ENCODE peak calls at places on chromosomes 1 and 21, in five cellular contexts. One of them, this sample, is unnamed.

GRCh38 chr1:226588484-226588883 is 39.9 kb downstream of the STUM start:
- DNase-seq in KG1: no peak
- DNase-seq in HS-27A: no peak
- DNase-seq in frontal cortex: no peak
- DNase-seq in CD8-positive, alpha-beta T cell: no peak
- DNase-seq in this sample: no peak

GRCh38 chr1:9320520-9321479 is 28.1 kb downstream of the SPSB1 start:
- DNase-seq in KG1: no peak
- DNase-seq in HS-27A: no peak
- DNase-seq in frontal cortex: no peak
- DNase-seq in CD8-positive, alpha-beta T cell: no peak
- DNase-seq in this sample: no peak

GRCh38 chr1:39250460-39251240 is 46.2 kb downstream of the MACF1 start:
- DNase-seq in KG1: no peak
- DNase-seq in HS-27A: no peak
- DNase-seq in frontal cortex: no peak
- DNase-seq in CD8-positive, alpha-beta T cell: no peak
- DNase-seq in this sample: no peak

GRCh38 chr1:210883821-210884220 is 250.1 kb downstream of the KCNH1 start:
- DNase-seq in KG1: no peak
- DNase-seq in HS-27A: peak
- DNase-seq in frontal cortex: no peak
- DNase-seq in CD8-positive, alpha-beta T cell: no peak
- DNase-seq in this sample: no peak

GRCh38 chr1:15747378-15747777 is 5.1 kb downstream of the TMEM82 start:
- DNase-seq in KG1: no peak
- DNase-seq in HS-27A: no peak
- DNase-seq in frontal cortex: no peak
- DNase-seq in CD8-positive, alpha-beta T cell: no peak
- DNase-seq in this sample: no peak

GRCh38 chr21:41137401-41137800 is 30.6 kb upstream of the BACE2 start:
- DNase-seq in KG1: no peak
- DNase-seq in HS-27A: no peak
- DNase-seq in frontal cortex: no peak
- DNase-seq in CD8-positive, alpha-beta T cell: no peak
- DNase-seq in this sample: no peak

GRCh38 chr1:233233508-233234040 is 62.0 kb downstream of the PCNX2 start:
- DNase-seq in KG1: no peak
- DNase-seq in HS-27A: no peak
- DNase-seq in frontal cortex: no peak
- DNase-seq in CD8-positive, alpha-beta T cell: no peak
- DNase-seq in this sample: no peak

GRCh38 chr1:9785406-9785805 is 38.4 kb downstream of the CLSTN1 start:
- DNase-seq in KG1: no peak
- DNase-seq in HS-27A: no peak
- DNase-seq in frontal cortex: no peak
- DNase-seq in CD8-positive, alpha-beta T cell: no peak
- DNase-seq in this sample: no peak

GRCh38 chr1:16442941-16443340 is 2.4 kb downstream of the NECAP2 start:
- DNase-seq in KG1: no peak
- DNase-seq in HS-27A: no peak
- DNase-seq in frontal cortex: no peak
- DNase-seq in CD8-positive, alpha-beta T cell: no peak
- DNase-seq in this sample: no peak

GRCh38 chr1:183881387-183882084 is 76.6 kb downstream of the RGL1 start:
- DNase-seq in KG1: no peak
- DNase-seq in HS-27A: peak
- DNase-seq in frontal cortex: no peak
- DNase-seq in CD8-positive, alpha-beta T cell: no peak
- DNase-seq in this sample: peak

GRCh38 chr1:211577826-211578639 is 928 bp downstream of the SLC30A1 start:
- DNase-seq in KG1: no peak
- DNase-seq in HS-27A: no peak
- DNase-seq in frontal cortex: peak
- DNase-seq in CD8-positive, alpha-beta T cell: peak
- DNase-seq in this sample: peak

GRCh38 chr1:203327684-203328457 is 22.6 kb downstream of the BTG2 start:
- DNase-seq in KG1: peak
- DNase-seq in HS-27A: no peak
- DNase-seq in frontal cortex: peak
- DNase-seq in CD8-positive, alpha-beta T cell: peak
- DNase-seq in this sample: no peak

GRCh38 chr1:1562556-1563195 is 12.0 kb downstream of the SSU72 start:
- DNase-seq in KG1: no peak
- DNase-seq in HS-27A: no peak
- DNase-seq in frontal cortex: no peak
- DNase-seq in CD8-positive, alpha-beta T cell: no peak
- DNase-seq in this sample: no peak

GRCh38 chr1:241698177-241698576 is 46.1 kb downstream of the WDR64 start:
- DNase-seq in KG1: no peak
- DNase-seq in HS-27A: no peak
- DNase-seq in frontal cortex: no peak
- DNase-seq in CD8-positive, alpha-beta T cell: no peak
- DNase-seq in this sample: no peak

GRCh38 chr1:56374026-56374974 is 205.1 kb downstream of the PLPP3 start:
- DNase-seq in KG1: no peak
- DNase-seq in HS-27A: peak
- DNase-seq in frontal cortex: no peak
- DNase-seq in CD8-positive, alpha-beta T cell: no peak
- DNase-seq in this sample: peak

GRCh38 chr1:14320518-14320917 is 278.0 kb upstream of the KAZN start:
- DNase-seq in KG1: no peak
- DNase-seq in HS-27A: no peak
- DNase-seq in frontal cortex: no peak
- DNase-seq in CD8-positive, alpha-beta T cell: no peak
- DNase-seq in this sample: no peak

GRCh38 chr1:180158149-180159147 is 3.8 kb downstream of the QSOX1 start:
- DNase-seq in KG1: no peak
- DNase-seq in HS-27A: no peak
- DNase-seq in frontal cortex: no peak
- DNase-seq in CD8-positive, alpha-beta T cell: no peak
- DNase-seq in this sample: no peak

GRCh38 chr21:45719177-45719802 is 75.8 kb downstream of the PCBP3 start:
- DNase-seq in KG1: no peak
- DNase-seq in HS-27A: no peak
- DNase-seq in frontal cortex: no peak
- DNase-seq in CD8-positive, alpha-beta T cell: no peak
- DNase-seq in this sample: no peak

GRCh38 chr1:46067652-46068051 is 64.8 kb downstream of the PIK3R3 start:
- DNase-seq in KG1: no peak
- DNase-seq in HS-27A: no peak
- DNase-seq in frontal cortex: no peak
- DNase-seq in CD8-positive, alpha-beta T cell: no peak
- DNase-seq in this sample: no peak

GRCh38 chr1:193077991-193078390 is 18.6 kb downstream of the RO60 start:
- DNase-seq in KG1: no peak
- DNase-seq in HS-27A: no peak
- DNase-seq in frontal cortex: no peak
- DNase-seq in CD8-positive, alpha-beta T cell: no peak
- DNase-seq in this sample: no peak

GRCh38 chr1:217078010-217078704 is 354.9 kb upstream of the ESRRG start:
- DNase-seq in KG1: no peak
- DNase-seq in HS-27A: no peak
- DNase-seq in frontal cortex: no peak
- DNase-seq in CD8-positive, alpha-beta T cell: no peak
- DNase-seq in this sample: no peak

GRCh38 chr21:33480481-33481103 is 818 bp upstream of the TMEM50B start:
- DNase-seq in KG1: no peak
- DNase-seq in HS-27A: no peak
- DNase-seq in frontal cortex: no peak
- DNase-seq in CD8-positive, alpha-beta T cell: no peak
- DNase-seq in this sample: no peak

GRCh38 chr21:41615613-41616012 is 107.7 kb upstream of the TMPRSS2 start:
- DNase-seq in KG1: no peak
- DNase-seq in HS-27A: no peak
- DNase-seq in frontal cortex: peak
- DNase-seq in CD8-positive, alpha-beta T cell: no peak
- DNase-seq in this sample: no peak

GRCh38 chr21:30831194-30831765 is 1.7 kb upstream of the KRTAP7-1 start:
- DNase-seq in KG1: peak
- DNase-seq in HS-27A: no peak
- DNase-seq in frontal cortex: no peak
- DNase-seq in CD8-positive, alpha-beta T cell: no peak
- DNase-seq in this sample: no peak

GRCh38 chr1:185158806-185159205 is 1.8 kb downstream of the SWT1 start:
- DNase-seq in KG1: no peak
- DNase-seq in HS-27A: no peak
- DNase-seq in frontal cortex: no peak
- DNase-seq in CD8-positive, alpha-beta T cell: no peak
- DNase-seq in this sample: no peak

This sample was measured in psoas muscle.